ENCODE peak calls at places on chromosomes 1 and 21, in eight cellular contexts. S, B, T, M, G, L, U and Z are unnamed samples.

GRCh38 chr1:47371016-47371517 is 37.5 kb downstream of the CMPK1 start:
- DNase-seq in S (no peak), B (no peak), T (no peak), M (no peak), G (no peak), L (no peak), U (no peak), Z (no peak)

GRCh38 chr1:156838972-156839371 is 19.9 kb downstream of the INSRR start:
- DNase-seq in S (peak), B (no peak), T (peak), M (no peak), G (no peak), L (no peak), U (peak), Z (no peak)

GRCh38 chr21:45146301-45146700 is 71.9 kb downstream of the ADARB1 start:
- DNase-seq in S (no peak), B (no peak), T (no peak), M (no peak), G (no peak), L (no peak), U (no peak), Z (no peak)

GRCh38 chr1:116833655-116834054 is 76.1 kb upstream of the PTGFRN start:
- DNase-seq in S (no peak), B (no peak), T (no peak), M (no peak), G (no peak), L (no peak), U (no peak), Z (no peak)

GRCh38 chr1:18480315-18481189 is at the start of gene KLHDC7A:
- DNase-seq in S (no peak), B (peak), T (peak), M (no peak), G (no peak), L (no peak), U (no peak), Z (no peak)

GRCh38 chr1:183273300-183273699 is 87.2 kb downstream of the LAMC2 start:
- DNase-seq in S (no peak), B (no peak), T (no peak), M (no peak), G (no peak), L (peak), U (no peak), Z (no peak)

GRCh38 chr1:245205396-245205795 is 50.6 kb downstream of the KIF26B start:
- DNase-seq in S (no peak), B (no peak), T (no peak), M (no peak), G (no peak), L (peak), U (no peak), Z (no peak)

GRCh38 chr1:156821801-156822200 is 5.2 kb upstream of the SH2D2A start:
- DNase-seq in S (no peak), B (no peak), T (no peak), M (no peak), G (no peak), L (peak), U (no peak), Z (peak)

GRCh38 chr1:114107474-114108175 is 46.0 kb downstream of the SYT6 start:
- DNase-seq in S (no peak), B (no peak), T (peak), M (no peak), G (no peak), L (no peak), U (no peak), Z (no peak)

GRCh38 chr1:26145041-26145959 is 13.6 kb upstream of the FAM110D start:
- DNase-seq in S (peak), B (peak), T (peak), M (peak), G (peak), L (peak), U (peak), Z (peak)

GRCh38 chr21:41642399-41642798 is 124.5 kb downstream of the RIPK4 start:
- DNase-seq in S (no peak), B (no peak), T (no peak), M (no peak), G (peak), L (peak), U (no peak), Z (peak)

GRCh38 chr1:52574594-52574993 is 21.7 kb upstream of the TUT4 start:
- DNase-seq in S (no peak), B (peak), T (no peak), M (no peak), G (no peak), L (peak), U (no peak), Z (peak)

GRCh38 chr1:106910798-106911197 is 145.7 kb upstream of the PRMT6 start:
- DNase-seq in S (no peak), B (no peak), T (no peak), M (no peak), G (no peak), L (no peak), U (no peak), Z (no peak)

GRCh38 chr1:18805925-18806849 is 53.3 kb downstream of the TAS1R2 start:
- DNase-seq in S (no peak), B (no peak), T (no peak), M (no peak), G (no peak), L (peak), U (no peak), Z (peak)

GRCh38 chr1:111990026-111990877 is 784 bp upstream of the KCND3 start:
- DNase-seq in S (peak), B (no peak), T (peak), M (peak), G (peak), L (peak), U (no peak), Z (no peak)

GRCh38 chr1:189939967-189940366 is 537.7 kb downstream of the BRINP3 start:
- DNase-seq in S (no peak), B (peak), T (no peak), M (no peak), G (no peak), L (no peak), U (no peak), Z (no peak)

GRCh38 chr1:197743578-197743977 is 31.7 kb downstream of the DENND1B start:
- DNase-seq in S (no peak), B (no peak), T (no peak), M (no peak), G (no peak), L (no peak), U (no peak), Z (no peak)

GRCh38 chr1:53332833-53333232 is 5.0 kb upstream of the LRP8 start:
- DNase-seq in S (no peak), B (no peak), T (no peak), M (no peak), G (no peak), L (no peak), U (no peak), Z (no peak)

GRCh38 chr21:42844411-42845113 is 34.8 kb downstream of the WDR4 start:
- DNase-seq in S (no peak), B (peak), T (peak), M (no peak), G (peak), L (no peak), U (no peak), Z (no peak)

GRCh38 chr1:52599236-52599635 is 2.9 kb upstream of the GPX7 start:
- DNase-seq in S (no peak), B (no peak), T (no peak), M (no peak), G (no peak), L (no peak), U (no peak), Z (no peak)

GRCh38 chr21:44836666-44837471 is 19.0 kb upstream of the SUMO3 start:
- DNase-seq in S (no peak), B (peak), T (peak), M (no peak), G (no peak), L (peak), U (no peak), Z (peak)

GRCh38 chr1:221987860-221988520 is 246.1 kb upstream of the DUSP10 start:
- DNase-seq in S (no peak), B (no peak), T (no peak), M (no peak), G (no peak), L (peak), U (no peak), Z (peak)

GRCh38 chr1:94019327-94019726 is 101.6 kb downstream of the ABCA4 start:
- DNase-seq in S (no peak), B (no peak), T (no peak), M (no peak), G (no peak), L (no peak), U (no peak), Z (no peak)

GRCh38 chr1:153355445-153356071 is 2.1 kb upstream of the S100A9 start:
- DNase-seq in S (peak), B (peak), T (peak), M (peak), G (no peak), L (peak), U (no peak), Z (peak)

GRCh38 chr1:173134029-173134428 is 73.1 kb downstream of the TNFSF4 start:
- DNase-seq in S (no peak), B (no peak), T (no peak), M (no peak), G (no peak), L (no peak), U (no peak), Z (peak)

GRCh38 chr1:9435854-9436253 is 103.4 kb upstream of the SLC25A33 start:
- DNase-seq in S (no peak), B (no peak), T (no peak), M (no peak), G (no peak), L (no peak), U (no peak), Z (no peak)

GRCh38 chr21:27817061-27817460 is 850.2 kb upstream of the ADAMTS5 start:
- DNase-seq in S (no peak), B (no peak), T (no peak), M (no peak), G (no peak), L (peak), U (no peak), Z (no peak)

GRCh38 chr1:168428063-168428731 is 115.6 kb downstream of the XCL2 start:
- DNase-seq in S (no peak), B (no peak), T (no peak), M (no peak), G (peak), L (peak), U (no peak), Z (peak)

GRCh38 chr1:65260851-65261473 is 48.4 kb upstream of the DNAJC6 start:
- DNase-seq in S (no peak), B (no peak), T (no peak), M (no peak), G (no peak), L (peak), U (no peak), Z (peak)

GRCh38 chr1:87684194-87684593 is 355.5 kb downstream of the LMO4 start:
- DNase-seq in S (no peak), B (no peak), T (peak), M (no peak), G (peak), L (no peak), U (no peak), Z (no peak)

GRCh38 chr1:153548722-153549695 is at the start of gene S100A3:
- DNase-seq in S (no peak), B (no peak), T (no peak), M (no peak), G (peak), L (peak), U (peak), Z (peak)

GRCh38 chr1:108010581-108010980 is 45.6 kb upstream of the VAV3 start:
- DNase-seq in S (no peak), B (no peak), T (no peak), M (no peak), G (no peak), L (no peak), U (no peak), Z (no peak)

GRCh38 chr21:46667191-46667734 is 31.8 kb downstream of the PRMT2 start:
- DNase-seq in S (no peak), B (no peak), T (peak), M (no peak), G (no peak), L (peak), U (no peak), Z (no peak)

GRCh38 chr1:59985901-59986735 is 59.5 kb upstream of the CYP2J2 start:
- DNase-seq in S (no peak), B (no peak), T (no peak), M (no peak), G (no peak), L (peak), U (no peak), Z (no peak)

GRCh38 chr1:205681364-205681763 is 1.1 kb upstream of the SLC45A3 start:
- DNase-seq in S (no peak), B (no peak), T (no peak), M (no peak), G (no peak), L (no peak), U (no peak), Z (no peak)
- TF ChIP-seq CTCF in S (no peak), B (no peak), T (no peak), M (no peak), G (no peak), L (no peak), U (no peak), Z (no peak)

GRCh38 chr1:232372431-232373225 is 257.3 kb downstream of the SIPA1L2 start:
- DNase-seq in S (no peak), B (no peak), T (no peak), M (no peak), G (no peak), L (no peak), U (no peak), Z (no peak)

GRCh38 chr1:232369912-232370311 is 260.0 kb downstream of the SIPA1L2 start:
- DNase-seq in S (no peak), B (no peak), T (no peak), M (no peak), G (no peak), L (no peak), U (no peak), Z (no peak)

GRCh38 chr1:232369451-232369850 is 260.5 kb downstream of the SIPA1L2 start:
- DNase-seq in S (no peak), B (no peak), T (no peak), M (no peak), G (no peak), L (no peak), U (no peak), Z (no peak)

GRCh38 chr1:232367293-232367692 is 262.6 kb downstream of the SIPA1L2 start:
- DNase-seq in S (no peak), B (no peak), T (no peak), M (no peak), G (no peak), L (no peak), U (no peak), Z (no peak)

DNA sequence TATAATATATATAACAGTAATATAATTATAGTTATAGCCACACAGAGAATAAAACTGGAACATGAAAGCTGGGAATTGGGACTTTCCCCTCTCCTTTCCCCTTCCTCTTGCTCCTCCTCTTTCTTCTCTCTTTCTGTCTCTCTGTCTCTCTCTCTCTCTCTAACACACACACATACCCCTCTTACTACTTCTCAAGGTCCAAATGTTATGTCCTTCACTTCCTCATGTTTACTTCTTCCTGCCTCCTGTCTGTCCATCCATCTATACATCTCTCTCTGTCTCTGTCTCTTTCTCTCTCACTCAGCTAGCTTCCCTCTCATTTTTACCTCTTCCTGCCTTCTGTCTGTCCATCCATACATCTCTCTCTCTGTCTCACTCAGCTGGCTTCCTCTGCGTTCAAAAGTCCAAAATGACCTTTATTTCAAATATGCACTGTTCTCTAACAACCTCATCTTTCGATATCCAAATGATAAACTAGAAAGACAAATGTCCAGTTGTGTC is 261.1 kb downstream of the SIPA1L2 start:
- DNase-seq in S (no peak), B (no peak), T (no peak), M (no peak), G (no peak), L (no peak), U (no peak), Z (no peak)
- TF ChIP-seq CTCF in S (no peak), B (no peak), T (no peak), M (no peak), G (no peak), L (no peak), U (no peak), Z (no peak)

DNA sequence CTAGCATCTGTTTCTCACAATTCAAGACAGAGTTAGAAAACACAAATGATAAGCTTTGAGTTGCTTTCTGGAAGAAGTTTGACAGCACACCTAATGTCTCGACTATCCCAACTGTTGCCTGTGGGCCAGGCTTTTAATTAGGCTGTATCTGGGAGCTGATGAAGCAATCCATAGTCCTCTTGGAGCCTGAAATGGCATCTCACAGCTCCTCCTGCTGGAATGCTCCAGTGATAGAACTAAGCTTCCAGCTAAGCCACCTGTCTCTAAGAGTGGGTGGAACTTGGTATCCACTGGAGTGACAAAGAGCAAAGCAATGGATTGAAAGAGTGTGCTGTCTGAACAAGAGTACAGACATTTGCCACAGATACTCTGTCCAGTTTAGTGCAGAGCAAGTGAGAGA is 605.3 kb upstream of the NR5A2 start:
- DNase-seq in S (no peak), B (no peak), T (peak), M (no peak), G (no peak), L (peak), U (no peak), Z (peak)
- TF ChIP-seq CTCF in S (no peak), B (no peak), T (peak), M (peak), G (no peak), L (peak), U (no peak), Z (peak)

GRCh38 chr1:161013591-161014513 is 7.1 kb downstream of the F11R start:
- DNase-seq in S (no peak), B (peak), T (no peak), M (no peak), G (peak), L (peak), U (peak), Z (no peak)
- TF ChIP-seq CTCF in S (no peak), B (no peak), T (no peak), M (no peak), G (no peak), L (no peak), U (no peak), Z (no peak)

GRCh38 chr1:38204698-38205097 is 158.1 kb upstream of the POU3F1 start:
- DNase-seq in S (no peak), B (no peak), T (no peak), M (no peak), G (no peak), L (no peak), U (no peak), Z (no peak)
- TF ChIP-seq CTCF in S (no peak), B (no peak), T (no peak), M (no peak), G (no peak), L (no peak), U (no peak), Z (no peak)

DNA sequence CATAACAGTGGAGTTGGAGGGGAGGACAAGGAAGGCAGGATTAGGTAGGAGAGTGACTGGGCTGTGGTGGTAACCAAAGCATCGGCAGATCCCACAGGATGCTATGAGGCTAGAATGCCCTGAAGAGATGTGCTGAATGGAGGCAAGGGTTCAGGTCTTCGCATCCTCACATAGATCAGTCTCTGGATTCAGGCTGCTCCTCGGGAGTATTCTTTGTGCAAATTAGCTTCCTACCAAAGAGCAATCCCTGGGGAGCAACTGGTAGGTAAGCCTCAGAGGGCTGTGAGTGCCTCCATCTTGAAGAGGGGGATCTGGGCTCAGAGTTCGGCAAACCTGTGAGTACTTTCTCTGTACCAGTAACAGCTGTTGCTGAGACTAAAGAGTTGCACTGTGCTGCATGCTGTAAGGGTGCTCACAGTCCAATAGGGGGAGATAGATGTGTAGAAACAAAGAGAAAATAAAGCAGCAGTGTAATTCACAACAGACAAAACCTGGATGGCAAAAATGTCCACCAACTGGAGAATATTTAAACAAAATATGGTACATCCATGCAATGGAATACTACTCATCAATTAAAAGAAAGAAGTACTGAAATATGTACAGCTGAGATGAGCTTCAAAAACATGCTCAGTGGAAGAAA is 322.4 kb upstream of the DEPDC1 start:
- DNase-seq in S (no peak), B (peak), T (peak), M (no peak), G (no peak), L (peak), U (no peak), Z (no peak)
- TF ChIP-seq CTCF in S (peak), B (peak), T (peak), M (peak), G (no peak), L (peak), U (peak), Z (peak)

DNA sequence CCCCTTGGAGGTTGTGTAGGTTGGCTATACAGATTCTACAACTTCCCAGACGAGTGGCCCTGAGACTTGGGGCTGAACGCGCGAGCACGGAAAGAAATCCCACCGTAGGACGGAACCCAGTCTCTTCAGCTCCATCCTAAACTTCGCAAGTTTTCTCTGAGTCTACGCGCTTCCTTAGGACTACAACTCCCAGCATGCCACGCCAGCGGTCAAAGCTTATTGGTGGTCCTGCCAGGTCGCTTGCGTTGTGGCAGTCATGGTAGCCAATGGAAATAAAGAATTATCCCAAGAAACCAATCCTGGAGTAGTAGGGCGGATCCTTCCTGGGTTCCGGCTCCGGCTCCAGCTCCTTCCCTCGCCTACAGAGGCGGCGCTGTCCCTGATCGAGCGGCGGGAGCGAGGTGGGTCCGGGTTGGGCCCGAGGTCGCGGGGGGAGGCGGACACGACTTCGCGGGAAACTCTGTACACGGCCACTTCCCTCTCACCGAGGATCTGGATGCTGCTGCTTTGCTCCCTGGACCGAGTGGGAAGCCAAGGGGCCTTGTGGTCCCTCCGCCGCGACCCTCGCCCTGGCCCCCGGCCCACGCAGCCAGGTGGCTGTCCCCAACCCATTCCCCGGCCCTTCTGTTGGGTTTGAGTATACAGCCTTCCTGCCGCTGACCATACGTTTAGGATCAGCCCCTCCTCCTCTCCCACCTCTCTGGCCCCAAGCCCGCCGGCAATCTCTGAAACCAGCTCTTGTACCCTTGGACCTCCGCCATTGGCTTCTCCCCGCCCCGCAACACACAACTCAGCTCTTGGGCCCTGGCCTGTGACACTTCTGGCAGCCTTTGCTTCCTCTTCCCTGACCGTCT is at the start of gene ZNF691:
- DNase-seq in S (peak), B (peak), T (peak), M (peak), G (peak), L (peak), U (peak), Z (peak)
- TF ChIP-seq CTCF in S (peak), B (peak), T (peak), M (peak), G (peak), L (peak), U (peak), Z (peak)